ENCODE peak calls at places on chromosomes 6 and 20, in six cellular contexts. One of them, this sample, is unnamed.

GRCh38 chr20:4006640-4007039 is 8.7 kb downstream of the RNF24 start:
- DNase-seq in NCI-H1092 treated with DMSO at 0.1 percent for 48 hours: no peak
- DNase-seq in endothelial cell: no peak
- DNase-seq in small intestine: no peak
- DNase-seq in WTC11: no peak
- DNase-seq in CD4-positive, alpha-beta T cell: no peak
- DNase-seq in this sample: no peak

GRCh38 chr6:42088101-42088591 is 37.8 kb downstream of the TAF8 start:
- DNase-seq in NCI-H1092 treated with DMSO at 0.1 percent for 48 hours: no peak
- DNase-seq in endothelial cell: no peak
- DNase-seq in small intestine: no peak
- DNase-seq in WTC11: no peak
- DNase-seq in CD4-positive, alpha-beta T cell: no peak
- DNase-seq in this sample: no peak

GRCh38 chr6:95420792-95421191 is 156.5 kb upstream of the MANEA start:
- DNase-seq in NCI-H1092 treated with DMSO at 0.1 percent for 48 hours: no peak
- DNase-seq in endothelial cell: no peak
- DNase-seq in small intestine: no peak
- DNase-seq in WTC11: no peak
- DNase-seq in CD4-positive, alpha-beta T cell: no peak
- DNase-seq in this sample: no peak

GRCh38 chr6:45643136-45643535 is 265.4 kb upstream of the SUPT3H start:
- DNase-seq in NCI-H1092 treated with DMSO at 0.1 percent for 48 hours: no peak
- DNase-seq in endothelial cell: no peak
- DNase-seq in small intestine: no peak
- DNase-seq in WTC11: no peak
- DNase-seq in CD4-positive, alpha-beta T cell: no peak
- DNase-seq in this sample: no peak

GRCh38 chr6:146543940-146544661 is 468 bp downstream of the RAB32 start:
- DNase-seq in NCI-H1092 treated with DMSO at 0.1 percent for 48 hours: no peak
- DNase-seq in endothelial cell: peak; percentile 41
- DNase-seq in small intestine: peak; percentile 64
- DNase-seq in WTC11: peak; percentile 27
- DNase-seq in CD4-positive, alpha-beta T cell: no peak
- DNase-seq in this sample: peak; percentile 25

GRCh38 chr6:133241901-133242760 is 974 bp downstream of the EYA4 start:
- DNase-seq in NCI-H1092 treated with DMSO at 0.1 percent for 48 hours: peak; percentile 73
- DNase-seq in endothelial cell: peak; percentile 31
- DNase-seq in small intestine: no peak
- DNase-seq in WTC11: peak; percentile 45
- DNase-seq in CD4-positive, alpha-beta T cell: no peak
- DNase-seq in this sample: no peak

GRCh38 chr6:102327697-102328227 is 934.3 kb downstream of the GRIK2 start:
- DNase-seq in NCI-H1092 treated with DMSO at 0.1 percent for 48 hours: no peak
- DNase-seq in endothelial cell: no peak
- DNase-seq in small intestine: no peak
- DNase-seq in WTC11: no peak
- DNase-seq in CD4-positive, alpha-beta T cell: no peak
- DNase-seq in this sample: no peak

GRCh38 chr6:131770776-131771175 is 37.0 kb upstream of the ENPP1 start:
- DNase-seq in NCI-H1092 treated with DMSO at 0.1 percent for 48 hours: no peak
- DNase-seq in endothelial cell: no peak
- DNase-seq in small intestine: no peak
- DNase-seq in WTC11: no peak
- DNase-seq in CD4-positive, alpha-beta T cell: no peak
- DNase-seq in this sample: no peak

GRCh38 chr6:137202078-137202477 is 17.1 kb downstream of the IFNGR1 start:
- DNase-seq in NCI-H1092 treated with DMSO at 0.1 percent for 48 hours: no peak
- DNase-seq in endothelial cell: no peak
- DNase-seq in small intestine: no peak
- DNase-seq in WTC11: no peak
- DNase-seq in CD4-positive, alpha-beta T cell: no peak
- DNase-seq in this sample: peak; percentile 1

GRCh38 chr6:34148864-34149810 is 3.2 kb upstream of the GRM4 start:
- DNase-seq in NCI-H1092 treated with DMSO at 0.1 percent for 48 hours: no peak
- DNase-seq in endothelial cell: no peak
- DNase-seq in small intestine: no peak
- DNase-seq in WTC11: peak; percentile 15
- DNase-seq in CD4-positive, alpha-beta T cell: no peak
- DNase-seq in this sample: no peak